ENCODE peak calls at places on chromosomes 4 and X, in ten cellular contexts. One of them, this sample, is unnamed.

GRCh38 chr4:109025471-109026076 is 262.7 kb upstream of the ETNPPL start:
- DNase-seq in HT1080: no peak
- DNase-seq in KBM-7: no peak
- DNase-seq in nucleus accumbens: no peak
- DNase-seq in ELR: no peak
- DNase-seq in CD4-positive, alpha-beta T cell: no peak
- DNase-seq in HepG2: no peak
- DNase-seq in stimulated activated effector memory CD8-positive, alpha-beta T cell treated with anti-CD3 and anti-CD28 coated beads, Interleukin-12 subunit alpha, Interleukin-12 subunit beta, amount 100 ng/mL, for 72 hours: no peak
- DNase-seq in naive thymus-derived CD4-positive, alpha-beta T cell: no peak
- DNase-seq in astrocyte: peak
- DNase-seq in this sample: no peak

GRCh38 chr4:31573554-31573953 is 853.4 kb downstream of the PCDH7 start:
- DNase-seq in HT1080: no peak
- DNase-seq in KBM-7: no peak
- DNase-seq in nucleus accumbens: no peak
- DNase-seq in ELR: no peak
- DNase-seq in CD4-positive, alpha-beta T cell: no peak
- DNase-seq in HepG2: no peak
- DNase-seq in stimulated activated effector memory CD8-positive, alpha-beta T cell treated with anti-CD3 and anti-CD28 coated beads, Interleukin-12 subunit alpha, Interleukin-12 subunit beta, amount 100 ng/mL, for 72 hours: no peak
- DNase-seq in naive thymus-derived CD4-positive, alpha-beta T cell: no peak
- DNase-seq in astrocyte: no peak
- DNase-seq in this sample: no peak

GRCh38 chr4:600850-601515 is 24.4 kb upstream of the PDE6B start:
- DNase-seq in HT1080: no peak
- DNase-seq in KBM-7: no peak
- DNase-seq in nucleus accumbens: peak
- DNase-seq in ELR: peak
- DNase-seq in CD4-positive, alpha-beta T cell: no peak
- DNase-seq in HepG2: no peak
- DNase-seq in stimulated activated effector memory CD8-positive, alpha-beta T cell treated with anti-CD3 and anti-CD28 coated beads, Interleukin-12 subunit alpha, Interleukin-12 subunit beta, amount 100 ng/mL, for 72 hours: no peak
- DNase-seq in naive thymus-derived CD4-positive, alpha-beta T cell: no peak
- DNase-seq in astrocyte: no peak
- DNase-seq in this sample: no peak

GRCh38 chrX:105299286-105299685 is 78.8 kb upstream of the TEX13A start:
- DNase-seq in HT1080: no peak
- DNase-seq in KBM-7: no peak
- DNase-seq in nucleus accumbens: no peak
- DNase-seq in ELR: no peak
- DNase-seq in CD4-positive, alpha-beta T cell: no peak
- DNase-seq in HepG2: no peak
- DNase-seq in stimulated activated effector memory CD8-positive, alpha-beta T cell treated with anti-CD3 and anti-CD28 coated beads, Interleukin-12 subunit alpha, Interleukin-12 subunit beta, amount 100 ng/mL, for 72 hours: no peak
- DNase-seq in naive thymus-derived CD4-positive, alpha-beta T cell: no peak
- DNase-seq in astrocyte: no peak
- DNase-seq in this sample: no peak

GRCh38 chrX:155065035-155065734 is 5.8 kb downstream of the CMC4 start:
- DNase-seq in HT1080: peak
- DNase-seq in KBM-7: no peak
- DNase-seq in nucleus accumbens: no peak
- DNase-seq in ELR: peak
- DNase-seq in CD4-positive, alpha-beta T cell: no peak
- DNase-seq in HepG2: no peak
- DNase-seq in stimulated activated effector memory CD8-positive, alpha-beta T cell treated with anti-CD3 and anti-CD28 coated beads, Interleukin-12 subunit alpha, Interleukin-12 subunit beta, amount 100 ng/mL, for 72 hours: no peak
- DNase-seq in naive thymus-derived CD4-positive, alpha-beta T cell: no peak
- DNase-seq in astrocyte: peak
- DNase-seq in this sample: no peak

GRCh38 chrX:18410038-18410437 is 15.4 kb upstream of the CDKL5 start:
- DNase-seq in HT1080: no peak
- DNase-seq in KBM-7: no peak
- DNase-seq in nucleus accumbens: no peak
- DNase-seq in ELR: peak
- DNase-seq in CD4-positive, alpha-beta T cell: no peak
- DNase-seq in HepG2: no peak
- DNase-seq in stimulated activated effector memory CD8-positive, alpha-beta T cell treated with anti-CD3 and anti-CD28 coated beads, Interleukin-12 subunit alpha, Interleukin-12 subunit beta, amount 100 ng/mL, for 72 hours: no peak
- DNase-seq in naive thymus-derived CD4-positive, alpha-beta T cell: no peak
- DNase-seq in astrocyte: peak
- DNase-seq in this sample: no peak

GRCh38 chr4:55184600-55185523 is 59.5 kb upstream of the KDR start:
- DNase-seq in HT1080: peak
- DNase-seq in KBM-7: peak
- DNase-seq in nucleus accumbens: no peak
- DNase-seq in ELR: peak
- DNase-seq in CD4-positive, alpha-beta T cell: no peak
- DNase-seq in HepG2: peak
- DNase-seq in stimulated activated effector memory CD8-positive, alpha-beta T cell treated with anti-CD3 and anti-CD28 coated beads, Interleukin-12 subunit alpha, Interleukin-12 subunit beta, amount 100 ng/mL, for 72 hours: no peak
- DNase-seq in naive thymus-derived CD4-positive, alpha-beta T cell: peak
- DNase-seq in astrocyte: peak
- DNase-seq in this sample: no peak

GRCh38 chr4:68797618-68798017 is 18.2 kb upstream of the UGT2B10 start:
- DNase-seq in HT1080: no peak
- DNase-seq in KBM-7: no peak
- DNase-seq in nucleus accumbens: no peak
- DNase-seq in ELR: no peak
- DNase-seq in CD4-positive, alpha-beta T cell: no peak
- DNase-seq in HepG2: no peak
- DNase-seq in stimulated activated effector memory CD8-positive, alpha-beta T cell treated with anti-CD3 and anti-CD28 coated beads, Interleukin-12 subunit alpha, Interleukin-12 subunit beta, amount 100 ng/mL, for 72 hours: no peak
- DNase-seq in naive thymus-derived CD4-positive, alpha-beta T cell: no peak
- DNase-seq in astrocyte: no peak
- DNase-seq in this sample: no peak

GRCh38 chr4:6916587-6917444 is 7.2 kb downstream of the TBC1D14 start:
- DNase-seq in HT1080: no peak
- DNase-seq in KBM-7: peak
- DNase-seq in nucleus accumbens: no peak
- DNase-seq in ELR: peak
- DNase-seq in CD4-positive, alpha-beta T cell: peak
- DNase-seq in HepG2: no peak
- DNase-seq in stimulated activated effector memory CD8-positive, alpha-beta T cell treated with anti-CD3 and anti-CD28 coated beads, Interleukin-12 subunit alpha, Interleukin-12 subunit beta, amount 100 ng/mL, for 72 hours: peak
- DNase-seq in naive thymus-derived CD4-positive, alpha-beta T cell: no peak
- DNase-seq in astrocyte: peak
- DNase-seq in this sample: peak

GRCh38 chrX:24229400-24229879 is 79.9 kb downstream of the ZFX start:
- DNase-seq in HT1080: no peak
- DNase-seq in KBM-7: no peak
- DNase-seq in nucleus accumbens: no peak
- DNase-seq in ELR: no peak
- DNase-seq in CD4-positive, alpha-beta T cell: no peak
- DNase-seq in HepG2: no peak
- DNase-seq in stimulated activated effector memory CD8-positive, alpha-beta T cell treated with anti-CD3 and anti-CD28 coated beads, Interleukin-12 subunit alpha, Interleukin-12 subunit beta, amount 100 ng/mL, for 72 hours: no peak
- DNase-seq in naive thymus-derived CD4-positive, alpha-beta T cell: no peak
- DNase-seq in astrocyte: no peak
- DNase-seq in this sample: no peak

GRCh38 chr4:173924561-173924960 is 358.9 kb downstream of the FBXO8 start:
- DNase-seq in HT1080: no peak
- DNase-seq in KBM-7: peak
- DNase-seq in nucleus accumbens: no peak
- DNase-seq in ELR: no peak
- DNase-seq in CD4-positive, alpha-beta T cell: no peak
- DNase-seq in HepG2: no peak
- DNase-seq in stimulated activated effector memory CD8-positive, alpha-beta T cell treated with anti-CD3 and anti-CD28 coated beads, Interleukin-12 subunit alpha, Interleukin-12 subunit beta, amount 100 ng/mL, for 72 hours: no peak
- DNase-seq in naive thymus-derived CD4-positive, alpha-beta T cell: no peak
- DNase-seq in astrocyte: peak
- DNase-seq in this sample: no peak

GRCh38 chrX:97704474-97704873 is 820.8 kb downstream of the RPA4 start:
- DNase-seq in HT1080: no peak
- DNase-seq in KBM-7: no peak
- DNase-seq in nucleus accumbens: no peak
- DNase-seq in ELR: no peak
- DNase-seq in CD4-positive, alpha-beta T cell: no peak
- DNase-seq in HepG2: no peak
- DNase-seq in stimulated activated effector memory CD8-positive, alpha-beta T cell treated with anti-CD3 and anti-CD28 coated beads, Interleukin-12 subunit alpha, Interleukin-12 subunit beta, amount 100 ng/mL, for 72 hours: no peak
- DNase-seq in naive thymus-derived CD4-positive, alpha-beta T cell: no peak
- DNase-seq in astrocyte: no peak
- DNase-seq in this sample: no peak

GRCh38 chrX:103845165-103845653 is 13.2 kb upstream of the RAB9B start:
- DNase-seq in HT1080: peak
- DNase-seq in KBM-7: peak
- DNase-seq in nucleus accumbens: no peak
- DNase-seq in ELR: peak
- DNase-seq in CD4-positive, alpha-beta T cell: peak
- DNase-seq in HepG2: peak
- DNase-seq in stimulated activated effector memory CD8-positive, alpha-beta T cell treated with anti-CD3 and anti-CD28 coated beads, Interleukin-12 subunit alpha, Interleukin-12 subunit beta, amount 100 ng/mL, for 72 hours: peak
- DNase-seq in naive thymus-derived CD4-positive, alpha-beta T cell: peak
- DNase-seq in astrocyte: peak
- DNase-seq in this sample: peak

GRCh38 chrX:19747672-19748610 is 139.5 kb downstream of the SH3KBP1 start:
- DNase-seq in HT1080: no peak
- DNase-seq in KBM-7: peak
- DNase-seq in nucleus accumbens: no peak
- DNase-seq in ELR: no peak
- DNase-seq in CD4-positive, alpha-beta T cell: peak
- DNase-seq in HepG2: no peak
- DNase-seq in stimulated activated effector memory CD8-positive, alpha-beta T cell treated with anti-CD3 and anti-CD28 coated beads, Interleukin-12 subunit alpha, Interleukin-12 subunit beta, amount 100 ng/mL, for 72 hours: peak
- DNase-seq in naive thymus-derived CD4-positive, alpha-beta T cell: peak
- DNase-seq in astrocyte: no peak
- DNase-seq in this sample: peak

GRCh38 chrX:152635941-152636340 is 1.8 kb upstream of the GABRQ start:
- DNase-seq in HT1080: peak
- DNase-seq in KBM-7: peak
- DNase-seq in nucleus accumbens: no peak
- DNase-seq in ELR: peak
- DNase-seq in CD4-positive, alpha-beta T cell: no peak
- DNase-seq in HepG2: peak
- DNase-seq in stimulated activated effector memory CD8-positive, alpha-beta T cell treated with anti-CD3 and anti-CD28 coated beads, Interleukin-12 subunit alpha, Interleukin-12 subunit beta, amount 100 ng/mL, for 72 hours: no peak
- DNase-seq in naive thymus-derived CD4-positive, alpha-beta T cell: no peak
- DNase-seq in astrocyte: peak
- DNase-seq in this sample: no peak

GRCh38 chr4:184441461-184442392 is 32.6 kb downstream of the IRF2 start:
- DNase-seq in HT1080: peak
- DNase-seq in KBM-7: no peak
- DNase-seq in nucleus accumbens: no peak
- DNase-seq in ELR: peak
- DNase-seq in CD4-positive, alpha-beta T cell: no peak
- DNase-seq in HepG2: no peak
- DNase-seq in stimulated activated effector memory CD8-positive, alpha-beta T cell treated with anti-CD3 and anti-CD28 coated beads, Interleukin-12 subunit alpha, Interleukin-12 subunit beta, amount 100 ng/mL, for 72 hours: no peak
- DNase-seq in naive thymus-derived CD4-positive, alpha-beta T cell: no peak
- DNase-seq in astrocyte: no peak
- DNase-seq in this sample: no peak

GRCh38 chrX:131827935-131828334 is 195.2 kb upstream of the STK26 start:
- DNase-seq in HT1080: peak
- DNase-seq in KBM-7: peak
- DNase-seq in nucleus accumbens: no peak
- DNase-seq in ELR: peak
- DNase-seq in CD4-positive, alpha-beta T cell: no peak
- DNase-seq in HepG2: no peak
- DNase-seq in stimulated activated effector memory CD8-positive, alpha-beta T cell treated with anti-CD3 and anti-CD28 coated beads, Interleukin-12 subunit alpha, Interleukin-12 subunit beta, amount 100 ng/mL, for 72 hours: peak
- DNase-seq in naive thymus-derived CD4-positive, alpha-beta T cell: peak
- DNase-seq in astrocyte: no peak
- DNase-seq in this sample: peak

GRCh38 chr4:38189445-38189844 is 229.2 kb downstream of the PTTG2 start:
- DNase-seq in HT1080: peak
- DNase-seq in KBM-7: no peak
- DNase-seq in nucleus accumbens: no peak
- DNase-seq in ELR: peak
- DNase-seq in CD4-positive, alpha-beta T cell: no peak
- DNase-seq in HepG2: peak
- DNase-seq in stimulated activated effector memory CD8-positive, alpha-beta T cell treated with anti-CD3 and anti-CD28 coated beads, Interleukin-12 subunit alpha, Interleukin-12 subunit beta, amount 100 ng/mL, for 72 hours: no peak
- DNase-seq in naive thymus-derived CD4-positive, alpha-beta T cell: no peak
- DNase-seq in astrocyte: peak
- DNase-seq in this sample: no peak

GRCh38 chr4:145492376-145492775 is 10.7 kb downstream of the SMAD1 start:
- DNase-seq in HT1080: no peak
- DNase-seq in KBM-7: no peak
- DNase-seq in nucleus accumbens: no peak
- DNase-seq in ELR: no peak
- DNase-seq in CD4-positive, alpha-beta T cell: no peak
- DNase-seq in HepG2: no peak
- DNase-seq in stimulated activated effector memory CD8-positive, alpha-beta T cell treated with anti-CD3 and anti-CD28 coated beads, Interleukin-12 subunit alpha, Interleukin-12 subunit beta, amount 100 ng/mL, for 72 hours: no peak
- DNase-seq in naive thymus-derived CD4-positive, alpha-beta T cell: no peak
- DNase-seq in astrocyte: no peak
- DNase-seq in this sample: no peak

GRCh38 chrX:69010339-69010738 is 154.9 kb downstream of the PJA1 start:
- DNase-seq in HT1080: no peak
- DNase-seq in KBM-7: no peak
- DNase-seq in nucleus accumbens: no peak
- DNase-seq in ELR: no peak
- DNase-seq in CD4-positive, alpha-beta T cell: no peak
- DNase-seq in HepG2: no peak
- DNase-seq in stimulated activated effector memory CD8-positive, alpha-beta T cell treated with anti-CD3 and anti-CD28 coated beads, Interleukin-12 subunit alpha, Interleukin-12 subunit beta, amount 100 ng/mL, for 72 hours: no peak
- DNase-seq in naive thymus-derived CD4-positive, alpha-beta T cell: no peak
- DNase-seq in astrocyte: no peak
- DNase-seq in this sample: no peak

GRCh38 chr4:47373174-47373573 is 90.3 kb downstream of the COMMD8 start:
- DNase-seq in HT1080: no peak
- DNase-seq in KBM-7: no peak
- DNase-seq in nucleus accumbens: no peak
- DNase-seq in ELR: no peak
- DNase-seq in CD4-positive, alpha-beta T cell: no peak
- DNase-seq in HepG2: no peak
- DNase-seq in stimulated activated effector memory CD8-positive, alpha-beta T cell treated with anti-CD3 and anti-CD28 coated beads, Interleukin-12 subunit alpha, Interleukin-12 subunit beta, amount 100 ng/mL, for 72 hours: no peak
- DNase-seq in naive thymus-derived CD4-positive, alpha-beta T cell: no peak
- DNase-seq in astrocyte: no peak
- DNase-seq in this sample: no peak

GRCh38 chr4:147821555-147821954 is 89.7 kb downstream of the ARHGAP10 start:
- DNase-seq in HT1080: no peak
- DNase-seq in KBM-7: no peak
- DNase-seq in nucleus accumbens: no peak
- DNase-seq in ELR: no peak
- DNase-seq in CD4-positive, alpha-beta T cell: no peak
- DNase-seq in HepG2: no peak
- DNase-seq in stimulated activated effector memory CD8-positive, alpha-beta T cell treated with anti-CD3 and anti-CD28 coated beads, Interleukin-12 subunit alpha, Interleukin-12 subunit beta, amount 100 ng/mL, for 72 hours: no peak
- DNase-seq in naive thymus-derived CD4-positive, alpha-beta T cell: no peak
- DNase-seq in astrocyte: no peak
- DNase-seq in this sample: no peak

GRCh38 chr4:99324978-99325377 is 3.8 kb upstream of the ADH1B start:
- DNase-seq in HT1080: no peak
- DNase-seq in KBM-7: no peak
- DNase-seq in nucleus accumbens: no peak
- DNase-seq in ELR: no peak
- DNase-seq in CD4-positive, alpha-beta T cell: no peak
- DNase-seq in HepG2: no peak
- DNase-seq in stimulated activated effector memory CD8-positive, alpha-beta T cell treated with anti-CD3 and anti-CD28 coated beads, Interleukin-12 subunit alpha, Interleukin-12 subunit beta, amount 100 ng/mL, for 72 hours: no peak
- DNase-seq in naive thymus-derived CD4-positive, alpha-beta T cell: no peak
- DNase-seq in astrocyte: peak
- DNase-seq in this sample: no peak

GRCh38 chr4:7280906-7281305 is 88.6 kb downstream of the SORCS2 start:
- DNase-seq in HT1080: no peak
- DNase-seq in KBM-7: no peak
- DNase-seq in nucleus accumbens: no peak
- DNase-seq in ELR: peak
- DNase-seq in CD4-positive, alpha-beta T cell: no peak
- DNase-seq in HepG2: no peak
- DNase-seq in stimulated activated effector memory CD8-positive, alpha-beta T cell treated with anti-CD3 and anti-CD28 coated beads, Interleukin-12 subunit alpha, Interleukin-12 subunit beta, amount 100 ng/mL, for 72 hours: no peak
- DNase-seq in naive thymus-derived CD4-positive, alpha-beta T cell: no peak
- DNase-seq in astrocyte: peak
- DNase-seq in this sample: no peak

GRCh38 chr4:23036503-23036902 is 343.8 kb downstream of the GBA3 start:
- DNase-seq in HT1080: no peak
- DNase-seq in KBM-7: no peak
- DNase-seq in nucleus accumbens: no peak
- DNase-seq in ELR: no peak
- DNase-seq in CD4-positive, alpha-beta T cell: no peak
- DNase-seq in HepG2: no peak
- DNase-seq in stimulated activated effector memory CD8-positive, alpha-beta T cell treated with anti-CD3 and anti-CD28 coated beads, Interleukin-12 subunit alpha, Interleukin-12 subunit beta, amount 100 ng/mL, for 72 hours: no peak
- DNase-seq in naive thymus-derived CD4-positive, alpha-beta T cell: no peak
- DNase-seq in astrocyte: no peak
- DNase-seq in this sample: no peak

GRCh38 chrX:71143508-71143907 is 1.1 kb upstream of the NLGN3 start:
- DNase-seq in HT1080: no peak
- DNase-seq in KBM-7: no peak
- DNase-seq in nucleus accumbens: peak
- DNase-seq in ELR: no peak
- DNase-seq in CD4-positive, alpha-beta T cell: no peak
- DNase-seq in HepG2: no peak
- DNase-seq in stimulated activated effector memory CD8-positive, alpha-beta T cell treated with anti-CD3 and anti-CD28 coated beads, Interleukin-12 subunit alpha, Interleukin-12 subunit beta, amount 100 ng/mL, for 72 hours: no peak
- DNase-seq in naive thymus-derived CD4-positive, alpha-beta T cell: no peak
- DNase-seq in astrocyte: no peak
- DNase-seq in this sample: no peak

GRCh38 chr4:88999392-88999791 is 57.6 kb downstream of the FAM13A start:
- DNase-seq in HT1080: no peak
- DNase-seq in KBM-7: no peak
- DNase-seq in nucleus accumbens: no peak
- DNase-seq in ELR: no peak
- DNase-seq in CD4-positive, alpha-beta T cell: no peak
- DNase-seq in HepG2: no peak
- DNase-seq in stimulated activated effector memory CD8-positive, alpha-beta T cell treated with anti-CD3 and anti-CD28 coated beads, Interleukin-12 subunit alpha, Interleukin-12 subunit beta, amount 100 ng/mL, for 72 hours: no peak
- DNase-seq in naive thymus-derived CD4-positive, alpha-beta T cell: no peak
- DNase-seq in astrocyte: no peak
- DNase-seq in this sample: no peak

GRCh38 chr4:1842339-1842895 is 13.5 kb downstream of the LETM1 start:
- DNase-seq in HT1080: no peak
- DNase-seq in KBM-7: no peak
- DNase-seq in nucleus accumbens: no peak
- DNase-seq in ELR: no peak
- DNase-seq in CD4-positive, alpha-beta T cell: no peak
- DNase-seq in HepG2: no peak
- DNase-seq in stimulated activated effector memory CD8-positive, alpha-beta T cell treated with anti-CD3 and anti-CD28 coated beads, Interleukin-12 subunit alpha, Interleukin-12 subunit beta, amount 100 ng/mL, for 72 hours: no peak
- DNase-seq in naive thymus-derived CD4-positive, alpha-beta T cell: no peak
- DNase-seq in astrocyte: no peak
- DNase-seq in this sample: no peak